ENCODE peak calls at places on chromosomes 7 and 10, in seven cellular contexts. L, U, C, V, G, O and X are unnamed samples.

GRCh38 chr10:71158902-71159301 is 53.5 kb upstream of the UNC5B start:
- DNase-seq in L (no peak), U (no peak), C (no peak), V (no peak), G (no peak), O (no peak), X (no peak)

GRCh38 chr7:45686441-45687184 is 112.4 kb downstream of the ADCY1 start:
- DNase-seq in L (no peak), U (no peak), C (no peak), V (no peak), G (no peak), O (peak), X (no peak)

GRCh38 chr7:2687881-2688318 is at the start of gene AMZ1:
- DNase-seq in L (no peak), U (no peak), C (no peak), V (peak), G (no peak), O (no peak), X (no peak)

GRCh38 chr7:20575758-20576135 is 39.7 kb upstream of the ABCB5 start:
- DNase-seq in L (no peak), U (no peak), C (no peak), V (no peak), G (no peak), O (no peak), X (no peak)

GRCh38 chr10:65611592-65611991 is 1314.2 kb upstream of the LRRTM3 start:
- DNase-seq in L (no peak), U (no peak), C (no peak), V (no peak), G (no peak), O (no peak), X (no peak)

GRCh38 chr10:132735341-132735775 is 50.6 kb downstream of the NKX6-2 start:
- DNase-seq in L (no peak), U (no peak), C (no peak), V (no peak), G (peak), O (no peak), X (no peak)

GRCh38 chr10:285216-285967 is 150.1 kb downstream of the ZMYND11 start:
- DNase-seq in L (no peak), U (no peak), C (no peak), V (no peak), G (no peak), O (no peak), X (no peak)

GRCh38 chr10:50622497-50623298 is 1.1 kb downstream of the SGMS1 start:
- DNase-seq in L (peak), U (peak), C (peak), V (peak), G (peak), O (peak), X (peak)

GRCh38 chr7:8817448-8818036 is 384.1 kb downstream of the NXPH1 start:
- DNase-seq in L (peak), U (no peak), C (no peak), V (no peak), G (no peak), O (no peak), X (no peak)

GRCh38 chr10:30125484-30125883 is 66.1 kb upstream of the JCAD start:
- DNase-seq in L (no peak), U (no peak), C (no peak), V (no peak), G (no peak), O (no peak), X (no peak)

GRCh38 chr10:79013406-79013805 is 55.4 kb upstream of the ZMIZ1 start:
- DNase-seq in L (no peak), U (no peak), C (no peak), V (no peak), G (no peak), O (no peak), X (no peak)